ENCODE peak calls at places on chromosomes 11 and 22, in four cellular contexts. U is lower lobe of right lung; R is nucleus accumbens; Y is CD4-positive, alpha-beta memory T cell. I is an unnamed sample.

GRCh38 chr11:31500560-31500959 is 8.9 kb downstream of the IMMP1L start:
- DNase-seq in U (no peak), Y (no peak), R (no peak), I (no peak)

GRCh38 chr22:28246392-28246791 is 327.3 kb upstream of the PITPNB start:
- DNase-seq in R (no peak), U (no peak), Y (no peak), I (no peak)

GRCh38 chr22:17121235-17122195 is at the start of gene TMEM121B:
- DNase-seq in Y (no peak), U (peak), R (peak), I (no peak)

GRCh38 chr11:18527512-18527911 is 770 bp upstream of the TSG101 start:
- DNase-seq in Y (no peak), R (no peak), U (no peak), I (no peak)

GRCh38 chr22:38074181-38075104 is 9.5 kb downstream of the SLC16A8 start:
- DNase-seq in R (no peak), Y (no peak), U (no peak), I (no peak)

GRCh38 chr22:33515733-33516297 is 404.5 kb downstream of the LARGE1 start:
- DNase-seq in U (no peak), Y (no peak), R (no peak), I (no peak)

GRCh38 chr11:456533-456932 is 6.5 kb downstream of the PTDSS2 start:
- DNase-seq in R (no peak), U (no peak), Y (peak), I (peak)

GRCh38 chr22:43921361-43921760 is 2.2 kb upstream of the PNPLA3 start:
- DNase-seq in Y (no peak), U (no peak), R (no peak), I (no peak)

GRCh38 chr22:44003776-44004460 is 20.2 kb upstream of the PARVB start:
- DNase-seq in R (no peak), Y (no peak), U (peak), I (no peak)

GRCh38 chr11:126318642-126319373 is 14.9 kb downstream of the DCPS start:
- DNase-seq in Y (no peak), R (no peak), U (peak), I (peak)

GRCh38 chr22:23849009-23850006 is 8.4 kb upstream of the SLC2A11 start:
- DNase-seq in Y (peak), U (peak), R (peak), I (peak)

GRCh38 chr22:44085743-44086741 is 61.9 kb downstream of the PARVB start:
- DNase-seq in R (no peak), Y (no peak), U (peak), I (no peak)

GRCh38 chr22:17091851-17092250 is 7.1 kb downstream of the IL17RA start:
- DNase-seq in Y (no peak), U (no peak), R (no peak), I (no peak)

GRCh38 chr11:104968365-104968855 is at the start of gene CASP4:
- DNase-seq in Y (peak), U (no peak), R (no peak), I (peak)

GRCh38 chr11:71307811-71308645 is 55.7 kb upstream of the SHANK2 start:
- DNase-seq in Y (no peak), R (no peak), U (no peak), I (no peak)

GRCh38 chr22:43013355-43014061 is 1.4 kb downstream of the PACSIN2 start:
- DNase-seq in Y (no peak), U (no peak), R (no peak), I (peak)

GRCh38 chr11:115764172-115764571 is 260.0 kb upstream of the CADM1 start:
- DNase-seq in Y (no peak), R (no peak), U (no peak), I (no peak)

GRCh38 chr11:94553938-94554337 is 10.2 kb downstream of the FUT4 start:
- DNase-seq in Y (no peak), U (no peak), R (no peak), I (no peak)

GRCh38 chr11:66113132-66113856 is 43.2 kb downstream of the PACS1 start:
- DNase-seq in Y (no peak), R (no peak), U (no peak), I (peak)

GRCh38 chr22:49086181-49086580 is 741.5 kb downstream of the BRD1 start:
- DNase-seq in Y (no peak), R (no peak), U (no peak), I (no peak)

GRCh38 chr11:76005746-76006145 is 190.7 kb downstream of the UVRAG start:
- DNase-seq in R (no peak), U (no peak), Y (no peak), I (no peak)

GRCh38 chr11:6599884-6600390 is 3.5 kb downstream of the RRP8 start:
- DNase-seq in Y (no peak), U (no peak), R (no peak), I (no peak)

GRCh38 chr11:59960502-59961381 is 3.1 kb upstream of the OOSP4A start:
- DNase-seq in U (no peak), R (no peak), Y (no peak), I (no peak)

GRCh38 chr11:123351375-123351774 is 78.7 kb upstream of the GRAMD1B start:
- DNase-seq in R (peak), U (no peak), Y (no peak), I (no peak)

GRCh38 chr22:23686416-23687024 is 4.3 kb upstream of the RGL4 start:
- DNase-seq in Y (no peak), R (no peak), U (no peak), I (no peak)

GRCh38 chr11:72008728-72009127 is 10.0 kb downstream of the IL18BP start:
- DNase-seq in U (no peak), Y (no peak), R (no peak), I (no peak)

GRCh38 chr11:11038339-11039248 is 180.7 kb upstream of the ZBED5 start:
- DNase-seq in Y (no peak), U (no peak), R (no peak), I (no peak)

GRCh38 chr11:93895106-93895862 is 44.9 kb upstream of the VSTM5 start:
- DNase-seq in U (no peak), R (no peak), Y (peak), I (no peak)

GRCh38 chr22:22110548-22111266 is 128.1 kb upstream of the TOP3B start:
- DNase-seq in Y (peak), U (no peak), R (peak), I (peak)

GRCh38 chr11:65524010-65524746 is 705 bp upstream of the SCYL1 start:
- DNase-seq in R (no peak), U (peak), Y (no peak), I (no peak)

GRCh38 chr22:37044634-37045625 is 6.6 kb upstream of the KCTD17 start:
- DNase-seq in U (no peak), R (no peak), Y (no peak), I (no peak)

GRCh38 chr22:42396621-42397331 is 35.4 kb downstream of the NFAM1 start:
- DNase-seq in Y (no peak), R (no peak), U (no peak), I (no peak)

I was measured in naive thymus-derived CD4-positive, alpha-beta T cell.